ENCODE peak calls at places on chromosomes 16 and 17, in six cellular contexts. One of them, this sample, is unnamed.

GRCh38 chr16:68643847-68644246 is 1.3 kb upstream of the CDH3 start:
- DNase-seq in K562: no peak
- DNase-seq in GM12891: no peak
- DNase-seq in GM12878: no peak
- DNase-seq in H1: no peak
- DNase-seq in SK-N-SH: no peak
- DNase-seq in this sample: no peak

GRCh38 chr16:31134091-31134571 is 1.4 kb downstream of the PRSS8 start:
- DNase-seq in H1: no peak
- DNase-seq in GM12878: no peak
- DNase-seq in GM12891: no peak
- DNase-seq in K562: peak
- DNase-seq in SK-N-SH: no peak
- DNase-seq in this sample: no peak

GRCh38 chr17:46889992-46890564 is 32.9 kb upstream of the GOSR2 start:
- DNase-seq in H1: no peak
- DNase-seq in GM12878: no peak
- DNase-seq in GM12891: no peak
- DNase-seq in SK-N-SH: no peak
- DNase-seq in K562: peak
- DNase-seq in this sample: no peak

GRCh38 chr17:31491794-31492171 is 100.3 kb downstream of the RAB11FIP4 start:
- DNase-seq in GM12891: no peak
- DNase-seq in GM12878: peak
- DNase-seq in K562: no peak
- DNase-seq in H1: no peak
- DNase-seq in SK-N-SH: no peak
- DNase-seq in this sample: no peak

GRCh38 chr17:82751171-82751570 is 694 bp upstream of the TBCD start:
- DNase-seq in GM12891: no peak
- DNase-seq in GM12878: no peak
- DNase-seq in SK-N-SH: no peak
- DNase-seq in H1: no peak
- DNase-seq in K562: no peak
- DNase-seq in this sample: no peak

GRCh38 chr17:65593092-65593869 is 31.8 kb upstream of the AXIN2 start:
- DNase-seq in K562: no peak
- DNase-seq in GM12891: no peak
- DNase-seq in SK-N-SH: no peak
- DNase-seq in GM12878: no peak
- DNase-seq in H1: no peak
- DNase-seq in this sample: no peak

GRCh38 chr16:56866955-56867830 is 2.2 kb downstream of the SLC12A3 start:
- DNase-seq in GM12878: no peak
- DNase-seq in GM12891: no peak
- DNase-seq in K562: peak
- DNase-seq in H1: no peak
- DNase-seq in SK-N-SH: peak
- DNase-seq in this sample: no peak

GRCh38 chr17:11276486-11276885 is 35.5 kb downstream of the SHISA6 start:
- DNase-seq in H1: no peak
- DNase-seq in GM12891: no peak
- DNase-seq in K562: no peak
- DNase-seq in SK-N-SH: no peak
- DNase-seq in GM12878: no peak
- DNase-seq in this sample: no peak

GRCh38 chr17:47941998-47942490 is 673 bp downstream of the PNPO start:
- DNase-seq in H1: no peak
- DNase-seq in SK-N-SH: peak
- DNase-seq in GM12891: no peak
- DNase-seq in K562: peak
- DNase-seq in GM12878: no peak
- DNase-seq in this sample: no peak

GRCh38 chr16:82514262-82514661 is 112.5 kb upstream of the CDH13 start:
- DNase-seq in K562: no peak
- DNase-seq in H1: no peak
- DNase-seq in GM12891: no peak
- DNase-seq in SK-N-SH: no peak
- DNase-seq in GM12878: no peak
- DNase-seq in this sample: no peak

GRCh38 chr16:75250809-75251279 is 580 bp downstream of the BCAR1 start:
- DNase-seq in GM12891: peak
- DNase-seq in GM12878: no peak
- DNase-seq in SK-N-SH: peak
- DNase-seq in H1: no peak
- DNase-seq in K562: peak
- DNase-seq in this sample: peak

DNA sequence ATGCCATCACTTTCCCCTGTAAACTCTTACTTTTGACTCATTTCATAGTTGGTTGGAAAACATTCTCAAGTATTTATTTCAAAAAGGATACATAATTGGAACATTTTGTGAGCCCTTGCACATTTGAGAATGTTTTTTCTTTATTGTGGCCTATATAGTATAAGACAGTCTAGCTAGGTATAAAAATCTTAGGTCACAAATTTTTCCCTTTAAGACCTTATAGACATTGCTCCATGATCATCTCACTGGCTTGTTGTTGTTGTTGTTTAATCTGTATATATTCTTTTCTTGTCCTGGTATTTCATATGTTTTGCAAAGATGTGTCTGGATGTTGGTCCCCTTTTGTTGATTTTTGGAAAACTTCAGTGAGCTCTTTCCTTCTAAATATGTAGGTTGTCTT is 194.2 kb downstream of the NTN1 start:
- DNase-seq in K562: no peak
- DNase-seq in GM12878: no peak
- DNase-seq in GM12891: no peak
- DNase-seq in H1: no peak
- DNase-seq in SK-N-SH: no peak
- DNase-seq in this sample: no peak
- TF ChIP-seq TAF1 in K562: no peak
- TF ChIP-seq TAF1 in GM12878: no peak
- TF ChIP-seq TAF1 in GM12891: no peak
- TF ChIP-seq TAF1 in H1: no peak
- TF ChIP-seq TAF1 in SK-N-SH: no peak
- TF ChIP-seq TAF1 in this sample: no peak

DNA sequence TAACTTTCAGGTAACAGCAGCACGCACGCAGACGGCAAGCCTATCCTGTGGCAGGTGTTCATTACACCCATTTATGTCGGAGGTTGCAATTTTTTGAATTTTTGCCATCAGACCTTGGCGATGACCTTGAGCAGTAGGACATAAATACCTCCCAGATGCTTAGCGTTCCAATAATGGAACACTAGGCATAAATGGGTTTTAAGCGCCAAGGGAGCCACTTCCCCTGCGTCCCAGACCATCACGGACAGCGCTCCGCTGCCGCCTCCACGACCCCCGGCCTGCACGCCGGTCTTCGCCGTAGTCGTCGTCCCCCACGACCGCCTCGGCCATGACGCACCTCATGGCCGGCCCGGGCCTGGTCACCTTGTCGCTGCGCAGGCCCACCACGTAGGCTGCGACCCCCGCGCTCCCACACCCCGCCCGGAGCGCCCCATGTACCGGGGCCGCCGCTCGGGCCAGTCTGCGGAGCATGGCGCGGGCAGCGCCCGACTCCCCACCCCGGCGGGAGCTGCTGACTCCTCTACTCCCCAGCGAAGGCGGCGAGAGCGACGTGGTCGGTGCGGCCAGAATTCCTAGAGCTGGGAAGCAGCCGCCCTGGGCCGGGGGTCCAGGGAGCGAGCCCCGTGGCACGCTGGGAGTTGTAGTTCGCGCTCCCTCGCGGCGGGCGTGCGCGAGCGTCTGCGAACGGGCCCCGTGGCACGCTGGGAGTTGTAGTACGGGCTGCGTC is 22.7 kb downstream of the TMEM235 start:
- DNase-seq in H1: peak
- DNase-seq in K562: peak
- DNase-seq in SK-N-SH: peak
- DNase-seq in GM12878: no peak
- DNase-seq in GM12891: peak
- DNase-seq in this sample: peak
- TF ChIP-seq POLR2AphosphoS5 in H1: peak
- TF ChIP-seq POLR2AphosphoS5 in K562: no peak
- TF ChIP-seq POLR2AphosphoS5 in SK-N-SH: peak
- TF ChIP-seq POLR2AphosphoS5 in GM12878: no peak
- TF ChIP-seq POLR2AphosphoS5 in GM12891: no peak
- TF ChIP-seq POLR2AphosphoS5 in this sample: no peak

GRCh38 chr17:77454560-77455095 is 313.9 kb downstream of the SEC14L1 start:
- DNase-seq in GM12878: no peak
- DNase-seq in K562: no peak
- DNase-seq in SK-N-SH: no peak
- DNase-seq in H1: no peak
- DNase-seq in GM12891: no peak
- DNase-seq in this sample: no peak

GRCh38 chr17:77455111-77455877 is 314.5 kb downstream of the SEC14L1 start:
- DNase-seq in K562: no peak
- DNase-seq in H1: no peak
- DNase-seq in GM12878: no peak
- DNase-seq in SK-N-SH: no peak
- DNase-seq in GM12891: no peak
- DNase-seq in this sample: no peak

GRCh38 chr17:77455878-77456234 is 315.1 kb downstream of the SEC14L1 start:
- DNase-seq in GM12891: no peak
- DNase-seq in SK-N-SH: no peak
- DNase-seq in H1: no peak
- DNase-seq in GM12878: no peak
- DNase-seq in K562: no peak
- DNase-seq in this sample: no peak

GRCh38 chr17:77451894-77452852 is 311.4 kb downstream of the SEC14L1 start:
- DNase-seq in GM12878: no peak
- DNase-seq in K562: peak
- DNase-seq in H1: no peak
- DNase-seq in SK-N-SH: peak
- DNase-seq in GM12891: no peak
- DNase-seq in this sample: no peak

DNA sequence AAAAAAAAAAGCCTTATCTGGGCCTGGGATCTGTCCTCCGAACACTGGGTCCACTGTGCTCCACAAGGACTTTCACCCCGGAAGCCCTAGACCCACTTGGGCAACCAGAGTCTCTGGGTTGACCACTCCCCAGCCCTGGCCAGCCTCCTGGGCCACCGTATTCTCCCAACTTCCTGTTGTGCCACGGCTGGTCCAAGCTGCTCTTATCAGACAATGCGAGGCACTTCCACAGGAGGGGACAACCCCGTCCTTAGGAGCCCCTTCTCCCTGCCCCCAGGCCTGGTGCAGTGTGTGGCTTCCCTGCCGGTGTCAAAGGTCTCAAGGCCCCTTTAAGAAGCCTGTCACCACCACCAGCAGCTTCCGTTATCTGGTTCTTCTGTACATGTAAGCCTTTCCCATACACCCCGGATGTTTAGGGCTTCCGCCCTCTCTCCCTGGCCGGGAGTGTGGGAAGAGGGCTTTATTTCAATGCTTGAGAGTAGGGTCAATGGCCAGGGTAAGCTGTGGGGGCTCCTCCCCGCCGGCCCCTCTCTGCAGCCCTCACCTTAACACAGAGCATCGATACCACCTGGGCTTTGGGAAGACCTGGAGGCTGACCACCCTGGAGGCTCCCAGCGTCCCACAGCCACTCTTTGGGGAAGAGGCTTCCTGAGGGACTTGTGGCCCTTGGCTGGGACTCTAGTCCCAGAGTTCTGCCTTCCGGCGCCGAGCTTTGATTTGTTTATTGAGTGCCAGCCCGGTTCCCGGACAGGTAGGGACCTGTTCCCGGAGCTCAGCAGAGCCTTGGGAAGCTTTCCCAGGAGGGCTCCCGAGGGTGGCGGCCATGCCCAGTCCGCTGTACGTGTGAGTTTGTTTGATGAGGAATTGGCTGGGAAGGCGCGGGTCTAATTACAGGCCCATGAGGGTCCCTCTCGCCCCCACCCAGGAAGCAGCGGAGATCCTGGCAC is 313.1 kb downstream of the SEC14L1 start:
- DNase-seq in SK-N-SH: no peak
- DNase-seq in H1: no peak
- DNase-seq in K562: peak
- DNase-seq in GM12891: no peak
- DNase-seq in GM12878: no peak
- DNase-seq in this sample: no peak
- TF ChIP-seq TAF1 in SK-N-SH: no peak
- TF ChIP-seq TAF1 in H1: no peak
- TF ChIP-seq TAF1 in K562: no peak
- TF ChIP-seq TAF1 in GM12891: peak
- TF ChIP-seq TAF1 in GM12878: no peak
- TF ChIP-seq TAF1 in this sample: no peak

DNA sequence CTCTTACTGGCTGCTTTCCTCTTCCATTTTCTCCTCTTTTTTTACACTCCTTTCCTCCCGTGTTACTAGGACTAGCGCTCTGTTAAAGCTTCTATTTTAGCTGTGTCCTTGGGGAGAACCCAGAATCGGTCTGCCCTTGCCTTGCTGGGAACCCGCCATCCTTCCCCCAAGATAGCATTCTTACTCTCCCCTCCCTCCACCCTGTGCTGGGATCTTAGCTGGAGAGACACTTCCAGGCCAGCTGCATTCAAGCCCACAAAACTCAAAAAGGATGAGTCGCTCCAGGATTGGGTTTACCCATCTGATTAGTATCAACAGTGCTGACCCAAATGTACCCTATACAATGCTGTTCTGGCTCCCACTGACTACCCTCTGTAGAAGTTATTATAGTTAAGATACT is 200.5 kb upstream of the ASIC2 start:
- DNase-seq in GM12878: no peak
- DNase-seq in H1: no peak
- DNase-seq in K562: no peak
- DNase-seq in GM12891: no peak
- DNase-seq in SK-N-SH: no peak
- DNase-seq in this sample: no peak
- TF ChIP-seq POLR2AphosphoS5 in GM12878: no peak
- TF ChIP-seq POLR2AphosphoS5 in H1: no peak
- TF ChIP-seq POLR2AphosphoS5 in K562: no peak
- TF ChIP-seq POLR2AphosphoS5 in GM12891: no peak
- TF ChIP-seq POLR2AphosphoS5 in SK-N-SH: no peak
- TF ChIP-seq POLR2AphosphoS5 in this sample: no peak

GRCh38 chr16:3873482-3874173 is 6.9 kb downstream of the CREBBP start:
- DNase-seq in K562: peak
- DNase-seq in GM12891: no peak
- DNase-seq in GM12878: no peak
- DNase-seq in H1: no peak
- DNase-seq in SK-N-SH: no peak
- DNase-seq in this sample: no peak

GRCh38 chr16:3874794-3875692 is 5.5 kb downstream of the CREBBP start:
- DNase-seq in K562: no peak
- DNase-seq in SK-N-SH: no peak
- DNase-seq in GM12878: no peak
- DNase-seq in GM12891: no peak
- DNase-seq in H1: no peak
- DNase-seq in this sample: no peak

GRCh38 chr16:3874242-3874641 is 6.3 kb downstream of the CREBBP start:
- DNase-seq in K562: no peak
- DNase-seq in H1: no peak
- DNase-seq in SK-N-SH: no peak
- DNase-seq in GM12878: no peak
- DNase-seq in GM12891: no peak
- DNase-seq in this sample: no peak

GRCh38 chr16:3868967-3869366 is 11.5 kb downstream of the CREBBP start:
- DNase-seq in GM12878: no peak
- DNase-seq in GM12891: no peak
- DNase-seq in SK-N-SH: no peak
- DNase-seq in K562: no peak
- DNase-seq in H1: no peak
- DNase-seq in this sample: no peak

GRCh38 chr16:3872216-3872895 is 8.2 kb downstream of the CREBBP start:
- DNase-seq in GM12891: no peak
- DNase-seq in SK-N-SH: no peak
- DNase-seq in GM12878: no peak
- DNase-seq in H1: no peak
- DNase-seq in K562: no peak
- DNase-seq in this sample: no peak
- TF ChIP-seq TAF1 in GM12891: no peak
- TF ChIP-seq TAF1 in SK-N-SH: no peak
- TF ChIP-seq TAF1 in GM12878: no peak
- TF ChIP-seq TAF1 in H1: no peak
- TF ChIP-seq TAF1 in K562: no peak
- TF ChIP-seq TAF1 in this sample: no peak

This sample was measured in GM12892.